ENCODE peak calls at places on chromosomes 3 and 15, in eight cellular contexts. K is AG04449, G is esophagus muscularis mucosa, O is stomach, X is transverse colon, L is kidney, H is fibroblast of the aortic adventitia, S is AG10803. N is an unnamed sample.

GRCh38 chr3:2793987-2794386 is 316.2 kb downstream of the IL5RA start:
- DNase-seq in K (no peak), G (no peak), O (no peak), X (no peak), L (no peak), H (no peak), S (no peak), N (no peak)

GRCh38 chr15:99087405-99087943 is 17.4 kb upstream of the SYNM start:
- DNase-seq in K (no peak), G (no peak), O (no peak), X (no peak), L (no peak), H (no peak), S (no peak), N (no peak)

GRCh38 chr3:155217591-155217990 is 75.9 kb downstream of the STRIT1 start:
- DNase-seq in K (no peak), G (no peak), O (no peak), X (no peak), L (no peak), H (peak), S (peak), N (peak)

GRCh38 chr3:123186695-123187094 is 15.0 kb upstream of the SEC22A start:
- DNase-seq in K (no peak), G (no peak), O (no peak), X (no peak), L (no peak), H (peak), S (no peak), N (peak)

GRCh38 chr3:29764603-29765254 is 483.9 kb downstream of the RBMS3 start:
- DNase-seq in K (peak), G (no peak), O (no peak), X (no peak), L (no peak), H (peak), S (peak), N (peak)

GRCh38 chr15:93001881-93002280 is 87.1 kb downstream of the RGMA start:
- DNase-seq in K (no peak), G (no peak), O (no peak), X (no peak), L (no peak), H (no peak), S (no peak), N (no peak)

GRCh38 chr3:126131881-126132750 is 48.2 kb upstream of the SLC41A3 start:
- DNase-seq in K (no peak), G (peak), O (peak), X (peak), L (peak), H (no peak), S (no peak), N (no peak)

GRCh38 chr15:69359724-69360123 is 54.4 kb upstream of the KIF23 start:
- DNase-seq in K (no peak), G (no peak), O (no peak), X (no peak), L (no peak), H (peak), S (peak), N (peak)

GRCh38 chr15:92719024-92719423 is 63.4 kb upstream of the FAM174B start:
- DNase-seq in K (no peak), G (no peak), O (no peak), X (no peak), L (no peak), H (no peak), S (peak), N (no peak)

GRCh38 chr15:92610101-92610520 is 45.5 kb downstream of the FAM174B start:
- DNase-seq in K (no peak), G (no peak), O (no peak), X (no peak), L (no peak), H (no peak), S (no peak), N (no peak)

GRCh38 chr3:58463942-58464271 is 28.0 kb upstream of the KCTD6 start:
- DNase-seq in K (no peak), G (no peak), O (no peak), X (no peak), L (no peak), H (no peak), S (no peak), N (no peak)
- H3K4me3 ChIP-seq in K (no peak), G (peak), O (no peak), X (no peak), L (no peak), H (no peak), S (no peak), N (no peak)

DNA sequence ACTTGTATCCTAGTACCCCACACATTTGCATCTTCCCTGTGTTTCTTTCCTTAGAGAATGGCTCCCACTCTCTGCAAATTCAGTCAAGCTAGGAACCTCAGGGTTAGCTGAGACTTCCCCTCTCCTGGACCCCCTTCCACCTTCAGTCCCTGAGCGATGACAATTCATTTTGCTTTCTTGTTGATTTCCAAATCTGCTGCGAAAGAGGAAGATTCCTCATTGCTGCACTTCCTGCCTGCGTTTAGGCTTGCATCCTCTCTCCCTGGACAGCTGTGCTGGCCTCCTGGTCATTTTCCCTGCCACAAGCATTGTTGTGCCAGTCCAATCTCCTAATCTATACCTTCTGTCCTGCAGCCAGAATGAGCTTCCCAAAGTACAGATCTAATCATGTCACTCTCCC is 12.3 kb upstream of the DGKG start:
- DNase-seq in K (no peak), G (no peak), O (no peak), X (no peak), L (no peak), H (no peak), S (no peak), N (no peak)
- TF ChIP-seq CTCF in K (no peak), G (no peak), O (no peak), X (no peak), L (no peak), H (no peak), S (no peak), N (no peak)

GRCh38 chr3:55636300-55637195 is 149.4 kb upstream of the WNT5A start:
- DNase-seq in K (no peak), G (no peak), O (no peak), X (peak), L (no peak), H (no peak), S (no peak), N (no peak)

GRCh38 chr3:55634345-55634744 is 147.2 kb upstream of the WNT5A start:
- DNase-seq in K (no peak), G (no peak), O (no peak), X (no peak), L (no peak), H (no peak), S (no peak), N (no peak)

GRCh38 chr3:55639143-55639542 is 152.0 kb upstream of the WNT5A start:
- DNase-seq in K (no peak), G (no peak), O (no peak), X (no peak), L (no peak), H (no peak), S (no peak), N (no peak)

GRCh38 chr3:55639886-55640765 is 153.0 kb upstream of the WNT5A start:
- DNase-seq in K (no peak), G (no peak), O (no peak), X (no peak), L (no peak), H (no peak), S (no peak), N (no peak)

GRCh38 chr3:55637906-55638635 is 151.0 kb upstream of the WNT5A start:
- DNase-seq in K (no peak), G (no peak), O (no peak), X (no peak), L (no peak), H (no peak), S (no peak), N (no peak)
- H3K4me3 ChIP-seq in K (no peak), G (no peak), O (no peak), X (no peak), L (no peak), H (no peak), S (no peak), N (no peak)

GRCh38 chr15:24761704-24762302 is 86.2 kb downstream of the NPAP1 start:
- DNase-seq in K (no peak), G (no peak), O (no peak), X (no peak), L (no peak), H (peak), S (peak), N (no peak)
- TF ChIP-seq CTCF in K (peak), G (peak), O (peak), X (peak), L (peak), H (peak), S (peak), N (peak)

GRCh38 chr3:103923907-103924306 is 1442.8 kb upstream of the ALCAM start:
- DNase-seq in K (no peak), G (no peak), O (no peak), X (no peak), L (no peak), H (no peak), S (no peak), N (no peak)

GRCh38 chr3:103918336-103918735 is 1448.4 kb upstream of the ALCAM start:
- DNase-seq in K (no peak), G (no peak), O (no peak), X (no peak), L (no peak), H (no peak), S (no peak), N (no peak)

GRCh38 chr3:103924544-103924943 is 1442.2 kb upstream of the ALCAM start:
- DNase-seq in K (no peak), G (no peak), O (no peak), X (no peak), L (no peak), H (no peak), S (no peak), N (no peak)

DNA sequence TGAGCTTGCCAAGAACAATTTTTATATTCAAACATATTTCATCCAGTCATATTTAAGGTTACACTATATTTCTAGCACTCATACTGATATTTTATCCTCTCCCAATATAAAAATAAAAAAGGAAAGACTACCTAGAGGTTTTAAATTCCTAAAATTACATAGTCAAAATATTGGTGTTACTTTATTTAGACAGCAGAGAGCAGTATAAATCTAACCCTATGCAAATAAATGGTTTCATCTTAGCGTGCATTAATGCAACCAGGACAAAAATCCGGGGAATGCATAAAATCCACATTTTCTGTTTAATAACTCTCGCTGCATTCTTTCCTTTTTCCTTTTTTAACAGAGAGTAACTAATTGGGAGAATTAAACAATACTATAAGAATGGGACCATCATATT is 1447.4 kb upstream of the ALCAM start:
- DNase-seq in K (no peak), G (no peak), O (no peak), X (no peak), L (no peak), H (no peak), S (no peak), N (no peak)
- H3K4me3 ChIP-seq in K (no peak), G (no peak), O (no peak), X (no peak), L (no peak), H (no peak), S (no peak), N (no peak)

GRCh38 chr3:152031321-152031720 is 157.9 kb downstream of the SUCNR1 start:
- DNase-seq in K (no peak), G (no peak), O (no peak), X (no peak), L (no peak), H (no peak), S (no peak), N (no peak)

GRCh38 chr3:152030320-152030719 is 156.9 kb downstream of the SUCNR1 start:
- DNase-seq in K (no peak), G (no peak), O (no peak), X (no peak), L (no peak), H (no peak), S (no peak), N (no peak)

GRCh38 chr3:152021951-152022461 is 148.6 kb downstream of the SUCNR1 start:
- DNase-seq in K (no peak), G (no peak), O (no peak), X (no peak), L (peak), H (peak), S (peak), N (peak)

GRCh38 chr3:152026033-152026556 is 152.7 kb downstream of the SUCNR1 start:
- DNase-seq in K (peak), G (no peak), O (no peak), X (no peak), L (no peak), H (peak), S (peak), N (peak)
- TF ChIP-seq CTCF in K (peak), G (peak), O (no peak), X (peak), L (no peak), H (peak), S (peak), N (peak)

DNA sequence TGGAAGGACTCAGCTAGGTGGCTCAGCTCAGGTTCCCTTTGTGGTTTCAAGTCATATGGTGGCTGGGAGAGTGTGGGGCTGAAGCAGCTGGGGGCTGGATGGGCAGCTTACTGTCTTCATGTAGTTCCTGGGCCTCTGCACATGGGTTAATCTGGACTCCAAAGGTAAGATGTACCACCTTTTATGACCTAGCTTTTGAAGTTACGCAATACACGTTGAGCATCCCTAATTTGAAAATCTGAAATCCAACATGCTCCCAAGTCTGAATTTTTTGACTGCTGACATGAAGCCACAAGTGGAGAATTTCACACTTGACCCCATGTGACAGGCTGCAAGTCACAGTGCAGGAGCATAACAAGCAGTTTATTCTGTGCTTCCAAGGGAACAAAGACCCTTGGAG is 173.7 kb downstream of the KBTBD8 start:
- DNase-seq in K (no peak), G (no peak), O (no peak), X (no peak), L (no peak), H (no peak), S (no peak), N (no peak)
- H3K4me3 ChIP-seq in K (no peak), G (no peak), O (no peak), X (no peak), L (no peak), H (no peak), S (no peak), N (no peak)